ENCODE peak calls at places on chromosome 13, in five cellular contexts. One of them, this sample, is unnamed.

GRCh38 chr13:27355894-27356293 is 68.5 kb upstream of the GTF3A start:
- DNase-seq in fibroblast of mammary gland: no peak
- DNase-seq in endodermal cell: peak; percentile 72
- DNase-seq in thoracic aorta: no peak
- DNase-seq in GM06990: no peak
- DNase-seq in this sample: no peak

GRCh38 chr13:23710366-23710765 is 140.2 kb downstream of the TNFRSF19 start:
- DNase-seq in endodermal cell: no peak
- DNase-seq in GM06990: no peak
- DNase-seq in fibroblast of mammary gland: no peak
- DNase-seq in thoracic aorta: no peak
- DNase-seq in this sample: no peak

GRCh38 chr13:99926014-99926731 is 45.4 kb downstream of the ZIC5 start:
- DNase-seq in thoracic aorta: no peak
- DNase-seq in endodermal cell: no peak
- DNase-seq in GM06990: no peak
- DNase-seq in fibroblast of mammary gland: peak; percentile 49
- DNase-seq in this sample: peak; percentile 3

GRCh38 chr13:107864543-107865460 is 350.5 kb downstream of the LIG4 start:
- DNase-seq in endodermal cell: peak; percentile 79
- DNase-seq in GM06990: no peak
- DNase-seq in thoracic aorta: no peak
- DNase-seq in fibroblast of mammary gland: peak; percentile 58
- DNase-seq in this sample: peak; percentile 73

GRCh38 chr13:36919833-36920611 is at the start of gene SMAD9:
- DNase-seq in fibroblast of mammary gland: peak; percentile 63
- DNase-seq in thoracic aorta: peak; percentile 52
- DNase-seq in endodermal cell: peak; percentile 85
- DNase-seq in GM06990: no peak
- DNase-seq in this sample: peak; percentile 54

GRCh38 chr13:110265682-110266430 is 41.1 kb downstream of the COL4A1 start:
- DNase-seq in thoracic aorta: peak; percentile 69
- DNase-seq in fibroblast of mammary gland: no peak
- DNase-seq in GM06990: no peak
- DNase-seq in endodermal cell: peak; percentile 42
- DNase-seq in this sample: no peak

GRCh38 chr13:43985437-43986051 is 105.8 kb downstream of the LACC1 start:
- DNase-seq in thoracic aorta: no peak
- DNase-seq in endodermal cell: no peak
- DNase-seq in fibroblast of mammary gland: no peak
- DNase-seq in GM06990: no peak
- DNase-seq in this sample: no peak

GRCh38 chr13:55516610-55517009 is 1624.1 kb upstream of the PRR20A start:
- DNase-seq in thoracic aorta: no peak
- DNase-seq in endodermal cell: no peak
- DNase-seq in GM06990: no peak
- DNase-seq in fibroblast of mammary gland: no peak
- DNase-seq in this sample: no peak

GRCh38 chr13:35140321-35140720 is 198.3 kb downstream of the NBEA start:
- DNase-seq in thoracic aorta: no peak
- DNase-seq in GM06990: no peak
- DNase-seq in endodermal cell: no peak
- DNase-seq in fibroblast of mammary gland: peak; percentile 62
- DNase-seq in this sample: peak; percentile 54

GRCh38 chr13:20197361-20197834 is 4.7 kb upstream of the GJB2 start:
- DNase-seq in GM06990: no peak
- DNase-seq in thoracic aorta: no peak
- DNase-seq in fibroblast of mammary gland: peak; percentile 66
- DNase-seq in endodermal cell: no peak
- DNase-seq in this sample: peak; percentile 56

GRCh38 chr13:23551213-23552008 is 18.8 kb upstream of the TNFRSF19 start:
- DNase-seq in fibroblast of mammary gland: no peak
- DNase-seq in GM06990: no peak
- DNase-seq in endodermal cell: no peak
- DNase-seq in thoracic aorta: no peak
- DNase-seq in this sample: no peak

GRCh38 chr13:24187185-24187584 is 26.7 kb downstream of the SPATA13 start:
- DNase-seq in thoracic aorta: no peak
- DNase-seq in GM06990: no peak
- DNase-seq in endodermal cell: no peak
- DNase-seq in fibroblast of mammary gland: peak; percentile 58
- DNase-seq in this sample: peak; percentile 45

GRCh38 chr13:37681295-37682032 is 82.9 kb upstream of the POSTN start:
- DNase-seq in endodermal cell: no peak
- DNase-seq in fibroblast of mammary gland: peak; percentile 87
- DNase-seq in thoracic aorta: no peak
- DNase-seq in GM06990: no peak
- DNase-seq in this sample: peak; percentile 97

GRCh38 chr13:53778937-53779336 is 750.3 kb downstream of the OLFM4 start:
- DNase-seq in GM06990: no peak
- DNase-seq in endodermal cell: no peak
- DNase-seq in thoracic aorta: no peak
- DNase-seq in fibroblast of mammary gland: no peak
- DNase-seq in this sample: no peak

GRCh38 chr13:108682714-108683113 is 53.3 kb downstream of the MYO16 start:
- DNase-seq in fibroblast of mammary gland: no peak
- DNase-seq in GM06990: no peak
- DNase-seq in endodermal cell: no peak
- DNase-seq in thoracic aorta: no peak
- DNase-seq in this sample: no peak

GRCh38 chr13:37109080-37109678 is 3.7 kb upstream of the CSNK1A1L start:
- DNase-seq in GM06990: no peak
- DNase-seq in fibroblast of mammary gland: peak; percentile 65
- DNase-seq in endodermal cell: no peak
- DNase-seq in thoracic aorta: no peak
- DNase-seq in this sample: peak; percentile 57

GRCh38 chr13:32175307-32175706 is 139.9 kb downstream of the ZAR1L start:
- DNase-seq in fibroblast of mammary gland: peak; percentile 61
- DNase-seq in thoracic aorta: no peak
- DNase-seq in GM06990: no peak
- DNase-seq in endodermal cell: no peak
- DNase-seq in this sample: peak; percentile 68

GRCh38 chr13:106100261-106100919 is 435.1 kb downstream of the EFNB2 start:
- DNase-seq in fibroblast of mammary gland: no peak
- DNase-seq in thoracic aorta: no peak
- DNase-seq in endodermal cell: peak; percentile 93
- DNase-seq in GM06990: no peak
- DNase-seq in this sample: no peak

GRCh38 chr13:106197506-106197905 is 338.0 kb downstream of the EFNB2 start:
- DNase-seq in endodermal cell: no peak
- DNase-seq in GM06990: no peak
- DNase-seq in fibroblast of mammary gland: no peak
- DNase-seq in thoracic aorta: no peak
- DNase-seq in this sample: no peak

GRCh38 chr13:29684441-29684840 is 89.0 kb upstream of the SLC7A1 start:
- DNase-seq in fibroblast of mammary gland: peak; percentile 59
- DNase-seq in endodermal cell: no peak
- DNase-seq in GM06990: no peak
- DNase-seq in thoracic aorta: no peak
- DNase-seq in this sample: no peak

GRCh38 chr13:24274452-24274971 is 34.9 kb upstream of the C1QTNF9 start:
- DNase-seq in GM06990: peak; percentile 80
- DNase-seq in thoracic aorta: no peak
- DNase-seq in fibroblast of mammary gland: no peak
- DNase-seq in endodermal cell: peak; percentile 25
- DNase-seq in this sample: peak; percentile 73

GRCh38 chr13:46648166-46648607 is 95.2 kb downstream of the LRCH1 start:
- DNase-seq in thoracic aorta: no peak
- DNase-seq in fibroblast of mammary gland: peak; percentile 69
- DNase-seq in GM06990: peak; percentile 39
- DNase-seq in endodermal cell: peak; percentile 71
- DNase-seq in this sample: peak; percentile 70

GRCh38 chr13:111328111-111328802 is 7.8 kb downstream of the TEX29 start:
- DNase-seq in thoracic aorta: no peak
- DNase-seq in endodermal cell: no peak
- DNase-seq in GM06990: no peak
- DNase-seq in fibroblast of mammary gland: no peak
- DNase-seq in this sample: no peak

GRCh38 chr13:62085337-62085736 is 669.7 kb upstream of the PCDH20 start:
- DNase-seq in fibroblast of mammary gland: no peak
- DNase-seq in GM06990: no peak
- DNase-seq in thoracic aorta: no peak
- DNase-seq in endodermal cell: peak; percentile 44
- DNase-seq in this sample: no peak

GRCh38 chr13:26968431-26969335 is 202.9 kb downstream of the USP12 start:
- DNase-seq in GM06990: no peak
- DNase-seq in thoracic aorta: no peak
- DNase-seq in fibroblast of mammary gland: peak; percentile 12
- DNase-seq in endodermal cell: peak; percentile 65
- DNase-seq in this sample: peak; percentile 83

GRCh38 chr13:23443110-23443509 is 9.6 kb upstream of the SACS start:
- DNase-seq in GM06990: no peak
- DNase-seq in endodermal cell: no peak
- DNase-seq in fibroblast of mammary gland: no peak
- DNase-seq in thoracic aorta: no peak
- DNase-seq in this sample: no peak

GRCh38 chr13:113592571-113592970 is 8.0 kb downstream of the TFDP1 start:
- DNase-seq in fibroblast of mammary gland: no peak
- DNase-seq in thoracic aorta: no peak
- DNase-seq in endodermal cell: peak; percentile 13
- DNase-seq in GM06990: no peak
- DNase-seq in this sample: no peak

GRCh38 chr13:107715496-107715895 is 499.8 kb downstream of the LIG4 start:
- DNase-seq in GM06990: no peak
- DNase-seq in endodermal cell: no peak
- DNase-seq in thoracic aorta: no peak
- DNase-seq in fibroblast of mammary gland: no peak
- DNase-seq in this sample: no peak

GRCh38 chr13:95603887-95604533 is 40.5 kb downstream of the DZIP1 start:
- DNase-seq in thoracic aorta: no peak
- DNase-seq in GM06990: no peak
- DNase-seq in fibroblast of mammary gland: peak; percentile 59
- DNase-seq in endodermal cell: no peak
- DNase-seq in this sample: no peak

GRCh38 chr13:95176611-95177259 is 124.5 kb downstream of the ABCC4 start:
- DNase-seq in endodermal cell: peak; percentile 15
- DNase-seq in thoracic aorta: no peak
- DNase-seq in GM06990: no peak
- DNase-seq in fibroblast of mammary gland: peak; percentile 15
- DNase-seq in this sample: peak; percentile 57

GRCh38 chr13:95255072-95255732 is 46.0 kb downstream of the ABCC4 start:
- DNase-seq in endodermal cell: no peak
- DNase-seq in thoracic aorta: no peak
- DNase-seq in fibroblast of mammary gland: no peak
- DNase-seq in GM06990: no peak
- DNase-seq in this sample: no peak

GRCh38 chr13:111179908-111180756 is 65.0 kb downstream of the ARHGEF7 start:
- DNase-seq in fibroblast of mammary gland: no peak
- DNase-seq in GM06990: no peak
- DNase-seq in endodermal cell: no peak
- DNase-seq in thoracic aorta: no peak
- DNase-seq in this sample: no peak

GRCh38 chr13:43124495-43124894 is 101.1 kb downstream of the DNAJC15 start:
- DNase-seq in endodermal cell: no peak
- DNase-seq in thoracic aorta: no peak
- DNase-seq in fibroblast of mammary gland: no peak
- DNase-seq in GM06990: no peak
- DNase-seq in this sample: no peak

GRCh38 chr13:80881495-80882482 is 540.9 kb upstream of the SPRY2 start:
- DNase-seq in endodermal cell: no peak
- DNase-seq in thoracic aorta: no peak
- DNase-seq in fibroblast of mammary gland: peak; percentile 72
- DNase-seq in GM06990: no peak
- DNase-seq in this sample: peak; percentile 41

GRCh38 chr13:98532254-98532653 is 44.7 kb downstream of the STK24 start:
- DNase-seq in thoracic aorta: no peak
- DNase-seq in fibroblast of mammary gland: no peak
- DNase-seq in GM06990: no peak
- DNase-seq in endodermal cell: no peak
- DNase-seq in this sample: no peak

GRCh38 chr13:98530236-98530635 is 46.7 kb downstream of the STK24 start:
- DNase-seq in GM06990: no peak
- DNase-seq in thoracic aorta: no peak
- DNase-seq in fibroblast of mammary gland: no peak
- DNase-seq in endodermal cell: no peak
- DNase-seq in this sample: no peak

GRCh38 chr13:98527526-98527925 is 49.4 kb downstream of the STK24 start:
- DNase-seq in GM06990: no peak
- DNase-seq in fibroblast of mammary gland: no peak
- DNase-seq in endodermal cell: no peak
- DNase-seq in thoracic aorta: no peak
- DNase-seq in this sample: no peak

GRCh38 chr13:98528663-98529064 is 48.2 kb downstream of the STK24 start:
- DNase-seq in endodermal cell: no peak
- DNase-seq in GM06990: no peak
- DNase-seq in thoracic aorta: no peak
- DNase-seq in fibroblast of mammary gland: peak; percentile 74
- DNase-seq in this sample: no peak

GRCh38 chr13:98529171-98529570 is 47.7 kb downstream of the STK24 start:
- DNase-seq in GM06990: no peak
- DNase-seq in fibroblast of mammary gland: no peak
- DNase-seq in thoracic aorta: no peak
- DNase-seq in endodermal cell: no peak
- DNase-seq in this sample: no peak
- H3K4me3 ChIP-seq in GM06990: no peak overlapping the region
- H3K4me3 ChIP-seq in fibroblast of mammary gland: no peak overlapping the region
- H3K4me3 ChIP-seq in thoracic aorta: no peak overlapping the region
- H3K4me3 ChIP-seq in endodermal cell: no peak overlapping the region
- H3K4me3 ChIP-seq in this sample: no peak overlapping the region

GRCh38 chr13:41006296-41006695 is 12.8 kb downstream of the ELF1 start:
- DNase-seq in GM06990: no peak
- DNase-seq in fibroblast of mammary gland: no peak
- DNase-seq in thoracic aorta: no peak
- DNase-seq in endodermal cell: no peak
- DNase-seq in this sample: no peak
- H3K4me3 ChIP-seq in GM06990: peak overlapping the region; percentile 37
- H3K4me3 ChIP-seq in fibroblast of mammary gland: no peak overlapping the region
- H3K4me3 ChIP-seq in thoracic aorta: no peak overlapping the region
- H3K4me3 ChIP-seq in endodermal cell: no peak overlapping the region
- H3K4me3 ChIP-seq in this sample: no peak overlapping the region

DNA sequence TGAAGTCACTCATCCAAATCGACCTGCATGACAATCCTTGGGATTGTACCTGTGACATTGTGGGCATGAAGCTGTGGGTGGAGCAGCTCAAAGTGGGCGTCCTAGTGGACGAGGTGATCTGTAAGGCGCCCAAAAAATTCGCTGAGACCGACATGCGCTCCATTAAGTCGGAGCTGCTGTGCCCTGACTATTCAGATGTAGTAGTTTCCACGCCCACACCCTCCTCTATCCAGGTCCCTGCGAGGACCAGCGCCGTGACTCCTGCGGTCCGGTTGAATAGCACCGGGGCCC is 5.8 kb downstream of the SLITRK5 start:
- DNase-seq in GM06990: no peak
- DNase-seq in thoracic aorta: no peak
- DNase-seq in endodermal cell: no peak
- DNase-seq in fibroblast of mammary gland: no peak
- DNase-seq in this sample: no peak
- H3K4me3 ChIP-seq in GM06990: no peak overlapping the region
- H3K4me3 ChIP-seq in thoracic aorta: peak overlapping the region; percentile 72
- H3K4me3 ChIP-seq in endodermal cell: no peak overlapping the region
- H3K4me3 ChIP-seq in fibroblast of mammary gland: no peak overlapping the region
- H3K4me3 ChIP-seq in this sample: no peak overlapping the region

DNA sequence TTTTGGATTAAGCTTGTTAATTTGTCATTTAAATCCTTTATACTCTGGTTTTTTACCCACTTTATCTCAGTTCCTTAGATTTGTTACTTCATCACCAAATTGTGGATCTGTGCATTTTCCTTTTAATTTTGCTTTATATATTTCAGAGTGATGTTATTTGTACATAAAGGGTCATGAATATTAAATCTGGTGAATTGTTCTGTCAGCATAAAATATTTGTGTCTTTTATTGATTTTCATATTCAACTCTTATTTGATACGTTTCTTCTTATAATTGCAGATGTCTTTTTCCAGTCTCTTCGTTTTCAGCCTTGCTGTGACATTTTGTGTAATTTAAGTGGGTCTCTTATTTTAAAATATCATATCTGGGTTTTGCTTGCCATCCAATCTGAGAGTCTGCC is 4.7 kb downstream of the SETDB2 start:
- DNase-seq in fibroblast of mammary gland: no peak
- DNase-seq in endodermal cell: no peak
- DNase-seq in thoracic aorta: no peak
- DNase-seq in GM06990: no peak
- DNase-seq in this sample: no peak
- H3K4me3 ChIP-seq in fibroblast of mammary gland: no peak overlapping the region
- H3K4me3 ChIP-seq in endodermal cell: peak overlapping the region; percentile 13
- H3K4me3 ChIP-seq in thoracic aorta: no peak overlapping the region
- H3K4me3 ChIP-seq in GM06990: no peak overlapping the region
- H3K4me3 ChIP-seq in this sample: no peak overlapping the region

This sample was measured in fibroblast of villous mesenchyme.